ENCODE peak calls at places on chromosomes 2 and 18, in five cellular contexts. One of them, this sample, is unnamed.

GRCh38 chr2:104853401-104853925 is 452 bp upstream of the POU3F3 start:
- DNase-seq in neuronal stem cell: no peak
- DNase-seq in Panc1: no peak
- DNase-seq in effector memory CD4-positive, alpha-beta T cell: no peak
- DNase-seq in tibial artery: no peak
- DNase-seq in this sample: no peak

GRCh38 chr2:128322651-128323491 is 4.2 kb upstream of the HS6ST1 start:
- DNase-seq in neuronal stem cell: no peak
- DNase-seq in Panc1: no peak
- DNase-seq in effector memory CD4-positive, alpha-beta T cell: no peak
- DNase-seq in tibial artery: no peak
- DNase-seq in this sample: peak; percentile 17

GRCh38 chr2:455913-456312 is 168.0 kb upstream of the ALKAL2 start:
- DNase-seq in neuronal stem cell: no peak
- DNase-seq in Panc1: no peak
- DNase-seq in effector memory CD4-positive, alpha-beta T cell: no peak
- DNase-seq in tibial artery: no peak
- DNase-seq in this sample: peak; percentile 57

GRCh38 chr2:133521146-133521745 is 47.0 kb downstream of the NCKAP5 start:
- DNase-seq in neuronal stem cell: no peak
- DNase-seq in Panc1: no peak
- DNase-seq in effector memory CD4-positive, alpha-beta T cell: no peak
- DNase-seq in tibial artery: no peak
- DNase-seq in this sample: no peak

GRCh38 chr2:11377915-11378649 is 33.6 kb upstream of the ROCK2 start:
- DNase-seq in neuronal stem cell: no peak
- DNase-seq in Panc1: no peak
- DNase-seq in effector memory CD4-positive, alpha-beta T cell: no peak
- DNase-seq in tibial artery: peak; percentile 49
- DNase-seq in this sample: no peak

GRCh38 chr18:46712406-46712805 is 44.4 kb downstream of the ST8SIA5 start:
- DNase-seq in neuronal stem cell: no peak
- DNase-seq in Panc1: no peak
- DNase-seq in effector memory CD4-positive, alpha-beta T cell: no peak
- DNase-seq in tibial artery: no peak
- DNase-seq in this sample: no peak

GRCh38 chr18:7158201-7158600 is 40.6 kb upstream of the LAMA1 start:
- DNase-seq in neuronal stem cell: no peak
- DNase-seq in Panc1: no peak
- DNase-seq in effector memory CD4-positive, alpha-beta T cell: no peak
- DNase-seq in tibial artery: no peak
- DNase-seq in this sample: no peak

GRCh38 chr2:101241158-101241557 is 11.5 kb upstream of the CNOT11 start:
- DNase-seq in neuronal stem cell: no peak
- DNase-seq in Panc1: no peak
- DNase-seq in effector memory CD4-positive, alpha-beta T cell: no peak
- DNase-seq in tibial artery: no peak
- DNase-seq in this sample: no peak

GRCh38 chr18:75083761-75084160 is 125.2 kb downstream of the PTGR3 start:
- DNase-seq in neuronal stem cell: no peak
- DNase-seq in Panc1: no peak
- DNase-seq in effector memory CD4-positive, alpha-beta T cell: no peak
- DNase-seq in tibial artery: no peak
- DNase-seq in this sample: no peak

GRCh38 chr2:79512442-79513401 is at the start of gene CTNNA2:
- DNase-seq in neuronal stem cell: peak; percentile 95
- DNase-seq in Panc1: no peak
- DNase-seq in effector memory CD4-positive, alpha-beta T cell: no peak
- DNase-seq in tibial artery: no peak
- DNase-seq in this sample: peak; percentile 53

GRCh38 chr2:229835601-229836283 is 86.1 kb downstream of the TRIP12 start:
- DNase-seq in neuronal stem cell: no peak
- DNase-seq in Panc1: no peak
- DNase-seq in effector memory CD4-positive, alpha-beta T cell: no peak
- DNase-seq in tibial artery: no peak
- DNase-seq in this sample: no peak

GRCh38 chr2:62287895-62288589 is 92.1 kb downstream of the B3GNT2 start:
- DNase-seq in neuronal stem cell: no peak
- DNase-seq in Panc1: peak; percentile 25
- DNase-seq in effector memory CD4-positive, alpha-beta T cell: peak; percentile 17
- DNase-seq in tibial artery: peak; percentile 43
- DNase-seq in this sample: no peak

GRCh38 chr2:20976527-20976926 is 67.3 kb downstream of the APOB start:
- DNase-seq in neuronal stem cell: no peak
- DNase-seq in Panc1: no peak
- DNase-seq in effector memory CD4-positive, alpha-beta T cell: no peak
- DNase-seq in tibial artery: peak; percentile 47
- DNase-seq in this sample: no peak

GRCh38 chr2:200003444-200003843 is 48.1 kb downstream of the MAIP1 start:
- DNase-seq in neuronal stem cell: no peak
- DNase-seq in Panc1: no peak
- DNase-seq in effector memory CD4-positive, alpha-beta T cell: no peak
- DNase-seq in tibial artery: no peak
- DNase-seq in this sample: no peak

GRCh38 chr2:109703076-109703475 is 88.9 kb downstream of the SOWAHC start:
- DNase-seq in neuronal stem cell: no peak
- DNase-seq in Panc1: no peak
- DNase-seq in effector memory CD4-positive, alpha-beta T cell: no peak
- DNase-seq in tibial artery: no peak
- DNase-seq in this sample: no peak

GRCh38 chr2:100742884-100743283 is 77.1 kb upstream of the NPAS2 start:
- DNase-seq in neuronal stem cell: no peak
- DNase-seq in Panc1: no peak
- DNase-seq in effector memory CD4-positive, alpha-beta T cell: no peak
- DNase-seq in tibial artery: no peak
- DNase-seq in this sample: no peak

GRCh38 chr18:23943104-23943503 is 71.5 kb upstream of the TTC39C start:
- DNase-seq in neuronal stem cell: no peak
- DNase-seq in Panc1: no peak
- DNase-seq in effector memory CD4-positive, alpha-beta T cell: no peak
- DNase-seq in tibial artery: no peak
- DNase-seq in this sample: no peak

GRCh38 chr18:46830633-46831032 is 73.8 kb upstream of the ST8SIA5 start:
- DNase-seq in neuronal stem cell: no peak
- DNase-seq in Panc1: no peak
- DNase-seq in effector memory CD4-positive, alpha-beta T cell: no peak
- DNase-seq in tibial artery: no peak
- DNase-seq in this sample: no peak

GRCh38 chr2:239264838-239265651 is 135.8 kb downstream of the HDAC4 start:
- DNase-seq in neuronal stem cell: no peak
- DNase-seq in Panc1: no peak
- DNase-seq in effector memory CD4-positive, alpha-beta T cell: peak; percentile 59
- DNase-seq in tibial artery: no peak
- DNase-seq in this sample: no peak

GRCh38 chr18:27185025-27185763 is at the start of gene CHST9:
- DNase-seq in neuronal stem cell: peak; percentile 15
- DNase-seq in Panc1: no peak
- DNase-seq in effector memory CD4-positive, alpha-beta T cell: no peak
- DNase-seq in tibial artery: no peak
- DNase-seq in this sample: peak; percentile 14

GRCh38 chr2:121234791-121235190 is 50.2 kb downstream of the TFCP2L1 start:
- DNase-seq in neuronal stem cell: no peak
- DNase-seq in Panc1: no peak
- DNase-seq in effector memory CD4-positive, alpha-beta T cell: no peak
- DNase-seq in tibial artery: no peak
- DNase-seq in this sample: no peak

GRCh38 chr2:95314598-95314963 is 17.4 kb downstream of the KCNIP3 start:
- DNase-seq in neuronal stem cell: no peak
- DNase-seq in Panc1: no peak
- DNase-seq in effector memory CD4-positive, alpha-beta T cell: no peak
- DNase-seq in tibial artery: no peak
- DNase-seq in this sample: no peak

GRCh38 chr18:11154369-11154982 is 5.1 kb upstream of the PIEZO2 start:
- DNase-seq in neuronal stem cell: peak; percentile 40
- DNase-seq in Panc1: peak; percentile 15
- DNase-seq in effector memory CD4-positive, alpha-beta T cell: no peak
- DNase-seq in tibial artery: no peak
- DNase-seq in this sample: no peak

GRCh38 chr2:70984576-70985282 is 6.3 kb downstream of the ANKRD53 start:
- DNase-seq in neuronal stem cell: no peak
- DNase-seq in Panc1: no peak
- DNase-seq in effector memory CD4-positive, alpha-beta T cell: peak; percentile 61
- DNase-seq in tibial artery: no peak
- DNase-seq in this sample: no peak

GRCh38 chr2:24926220-24926601 is 6.2 kb upstream of the ADCY3 start:
- DNase-seq in neuronal stem cell: no peak
- DNase-seq in Panc1: no peak
- DNase-seq in effector memory CD4-positive, alpha-beta T cell: no peak
- DNase-seq in tibial artery: no peak
- DNase-seq in this sample: no peak

GRCh38 chr2:233449921-233450853 is 95.9 kb downstream of the DGKD start:
- DNase-seq in neuronal stem cell: no peak
- DNase-seq in Panc1: no peak
- DNase-seq in effector memory CD4-positive, alpha-beta T cell: no peak
- DNase-seq in tibial artery: peak; percentile 9
- DNase-seq in this sample: no peak

GRCh38 chr2:16717477-16717876 is 51.8 kb upstream of the CYRIA start:
- DNase-seq in neuronal stem cell: no peak
- DNase-seq in Panc1: no peak
- DNase-seq in effector memory CD4-positive, alpha-beta T cell: no peak
- DNase-seq in tibial artery: peak; percentile 38
- DNase-seq in this sample: no peak

GRCh38 chr2:12884713-12885282 is 168.1 kb downstream of the TRIB2 start:
- DNase-seq in neuronal stem cell: no peak
- DNase-seq in Panc1: peak; percentile 8
- DNase-seq in effector memory CD4-positive, alpha-beta T cell: no peak
- DNase-seq in tibial artery: peak; percentile 71
- DNase-seq in this sample: no peak

DNA sequence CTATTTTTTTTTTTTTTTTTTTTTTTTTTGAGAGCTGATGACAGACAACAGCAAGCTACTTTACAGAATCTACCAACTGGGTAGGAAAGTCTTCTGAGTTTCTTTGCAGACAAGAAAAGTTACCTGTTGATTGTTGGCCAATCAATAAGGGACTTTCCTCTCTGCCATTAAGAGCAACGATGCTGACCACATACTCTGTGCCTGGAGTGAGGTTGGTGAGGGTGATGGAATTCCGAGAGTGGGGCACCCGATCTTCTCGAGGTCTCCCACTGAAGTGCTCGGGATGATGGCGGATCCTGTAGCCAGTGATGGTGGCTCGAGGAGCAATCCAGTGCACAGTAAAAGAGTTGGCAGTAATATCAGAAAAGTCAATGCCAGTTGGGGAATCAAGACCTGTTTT is 49.3 kb downstream of the FN1 start:
- DNase-seq in neuronal stem cell: no peak
- DNase-seq in Panc1: no peak
- DNase-seq in effector memory CD4-positive, alpha-beta T cell: no peak
- DNase-seq in tibial artery: no peak
- DNase-seq in this sample: no peak
- H3K36me3 ChIP-seq in neuronal stem cell: peaks cover 78% of the 10 kb centered on the region
- H3K36me3 ChIP-seq in Panc1: no peaks in the 10 kb centered on the region
- H3K36me3 ChIP-seq in effector memory CD4-positive, alpha-beta T cell: no peaks in the 10 kb centered on the region
- H3K36me3 ChIP-seq in tibial artery: peaks cover 85% of the 10 kb centered on the region
- H3K36me3 ChIP-seq in this sample: no peaks in the 10 kb centered on the region

DNA sequence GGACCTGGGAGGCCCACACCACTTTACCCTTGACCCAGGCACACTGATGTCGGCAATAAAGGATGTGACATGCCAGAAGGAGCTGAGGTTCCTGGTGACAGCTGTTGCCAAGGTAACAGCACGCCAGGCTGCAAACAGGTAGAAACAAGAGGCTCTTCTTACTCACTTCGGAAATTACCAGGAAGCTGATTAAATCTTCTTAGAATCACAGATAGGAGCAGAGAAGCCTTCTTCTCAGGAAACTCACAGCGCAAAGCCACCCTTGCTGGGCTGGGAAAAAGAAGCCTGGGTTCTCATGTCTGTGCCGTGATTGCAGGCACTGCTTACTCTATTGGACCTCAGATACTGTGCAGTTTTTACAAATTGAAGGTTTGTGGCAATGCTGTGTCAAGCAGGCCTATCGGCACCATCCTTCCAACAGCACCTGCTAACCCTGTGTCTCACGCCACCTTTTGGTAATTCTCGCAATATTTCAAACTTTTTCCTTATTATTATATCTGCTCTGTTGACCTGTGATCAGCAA is 61.0 kb upstream of the TAF1B start:
- DNase-seq in neuronal stem cell: no peak
- DNase-seq in Panc1: no peak
- DNase-seq in effector memory CD4-positive, alpha-beta T cell: peak; percentile 78
- DNase-seq in tibial artery: no peak
- DNase-seq in this sample: no peak
- H3K4me1 ChIP-seq in neuronal stem cell: peaks cover 5% of the 10 kb centered on the region
- H3K4me1 ChIP-seq in Panc1: no peaks in the 10 kb centered on the region
- H3K4me1 ChIP-seq in effector memory CD4-positive, alpha-beta T cell: peaks cover 46% of the 10 kb centered on the region
- H3K4me1 ChIP-seq in tibial artery: no peaks in the 10 kb centered on the region
- H3K4me1 ChIP-seq in this sample: no peaks in the 10 kb centered on the region

DNA sequence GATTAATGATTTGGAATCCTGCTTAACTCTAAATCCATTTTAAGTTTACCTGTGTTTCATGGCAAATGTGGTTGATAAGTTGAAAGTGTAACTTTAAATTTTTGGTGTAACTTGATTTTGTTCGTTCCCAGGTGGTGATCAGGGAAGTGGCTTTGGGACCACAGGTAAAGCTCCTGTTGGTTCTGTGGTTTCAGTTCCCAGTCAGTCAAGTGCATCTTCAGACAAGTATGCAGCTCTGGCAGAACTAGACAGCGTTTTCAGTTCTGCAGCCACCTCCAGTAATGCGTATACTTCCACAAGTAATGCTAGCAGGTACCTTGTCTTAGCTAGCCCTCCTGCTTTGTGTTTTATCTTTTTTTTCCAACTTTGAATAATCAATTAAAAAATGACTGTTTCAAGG is 62.8 kb downstream of the AGFG1 start:
- DNase-seq in neuronal stem cell: no peak
- DNase-seq in Panc1: no peak
- DNase-seq in effector memory CD4-positive, alpha-beta T cell: no peak
- DNase-seq in tibial artery: no peak
- DNase-seq in this sample: no peak
- H3K36me3 ChIP-seq in neuronal stem cell: peaks cover 95% of the 10 kb centered on the region
- H3K36me3 ChIP-seq in Panc1: peaks cover 46% of the 10 kb centered on the region
- H3K36me3 ChIP-seq in effector memory CD4-positive, alpha-beta T cell: peaks cover 64% of the 10 kb centered on the region
- H3K36me3 ChIP-seq in tibial artery: peaks cover 53% of the 10 kb centered on the region
- H3K36me3 ChIP-seq in this sample: peaks cover 37% of the 10 kb centered on the region

DNA sequence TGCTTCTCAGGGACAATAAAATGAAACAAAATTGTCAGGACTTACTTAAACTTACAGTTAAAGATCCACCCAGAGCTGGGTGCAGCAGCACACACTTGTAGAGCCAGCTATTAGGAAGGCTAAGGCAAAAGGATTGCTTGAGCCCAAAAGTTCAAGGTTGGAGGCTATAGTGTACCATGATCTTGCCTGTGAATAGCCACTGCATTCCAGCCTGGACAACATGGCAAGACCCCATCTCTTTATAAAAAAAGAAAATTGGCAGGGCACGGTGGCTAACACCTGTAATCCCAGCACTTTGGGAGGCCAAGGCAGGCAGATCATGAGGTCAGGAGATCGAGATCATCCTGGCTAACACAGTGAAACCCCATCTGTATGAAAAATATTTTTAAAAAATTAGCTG is 34.6 kb downstream of the ACVR1 start:
- DNase-seq in neuronal stem cell: no peak
- DNase-seq in Panc1: no peak
- DNase-seq in effector memory CD4-positive, alpha-beta T cell: no peak
- DNase-seq in tibial artery: no peak
- DNase-seq in this sample: no peak
- H3K4me1 ChIP-seq in neuronal stem cell: peaks cover 29% of the 10 kb centered on the region
- H3K4me1 ChIP-seq in Panc1: peaks cover 41% of the 10 kb centered on the region
- H3K4me1 ChIP-seq in effector memory CD4-positive, alpha-beta T cell: no peaks in the 10 kb centered on the region
- H3K4me1 ChIP-seq in tibial artery: no peaks in the 10 kb centered on the region
- H3K4me1 ChIP-seq in this sample: peaks cover 10% of the 10 kb centered on the region

This sample was measured in HAP-1.